ENCODE peak calls at places on chromosome 3, in nine cellular contexts. C is substantia nigra; I is thoracic aorta; W is colonic mucosa; V is heart right ventricle; E is SK-N-MC; J is A549; F is CD4-positive, alpha-beta T cell; Z is left ventricle myocardium inferior. R is an unnamed sample.

GRCh38 chr3:57764794-57765193 is 8.7 kb downstream of the SLMAP start:
- DNase-seq in C (no peak), I (no peak), W (no peak), V (no peak), E (no peak), J (no peak), F (no peak), Z (no peak), R (no peak)

GRCh38 chr3:48503406-48504050 is 446 bp downstream of the SHISA5 start:
- DNase-seq in C (peak), I (peak), W (peak), V (peak), E (no peak), J (no peak), F (no peak), Z (peak), R (peak)

GRCh38 chr3:42229942-42230688 is 35.9 kb downstream of the CCK start:
- DNase-seq in C (no peak), I (no peak), W (no peak), V (no peak), E (peak), J (peak), F (no peak), Z (no peak), R (no peak)

GRCh38 chr3:184594386-184595035 is 32.9 kb downstream of the EPHB3 start:
- DNase-seq in C (no peak), I (no peak), W (no peak), V (no peak), E (no peak), J (no peak), F (no peak), Z (no peak), R (no peak)

GRCh38 chr3:22988566-22988965 is 214.6 kb upstream of the UBE2E2 start:
- DNase-seq in C (no peak), I (no peak), W (no peak), V (peak), E (no peak), J (peak), F (no peak), Z (peak), R (no peak)

GRCh38 chr3:51441282-51442030 is 50.4 kb downstream of the RBM15B start:
- DNase-seq in C (no peak), I (no peak), W (no peak), V (no peak), E (no peak), J (no peak), F (no peak), Z (no peak), R (no peak)

GRCh38 chr3:128238100-128238459 is 84.8 kb downstream of the EEFSEC start:
- DNase-seq in C (no peak), I (no peak), W (no peak), V (no peak), E (no peak), J (no peak), F (no peak), Z (no peak), R (no peak)

GRCh38 chr3:7646851-7647250 is 785.9 kb downstream of the GRM7 start:
- DNase-seq in C (no peak), I (no peak), W (no peak), V (no peak), E (no peak), J (no peak), F (no peak), Z (no peak), R (no peak)

GRCh38 chr3:45950686-45951600 is 7.7 kb downstream of the CXCR6 start:
- DNase-seq in C (no peak), I (no peak), W (no peak), V (no peak), E (no peak), J (no peak), F (no peak), Z (no peak), R (no peak)

GRCh38 chr3:16866447-16867025 is 18.2 kb upstream of the PLCL2 start:
- DNase-seq in C (no peak), I (no peak), W (no peak), V (no peak), E (no peak), J (no peak), F (no peak), Z (no peak), R (no peak)

GRCh38 chr3:65914032-65914739 is 124.5 kb downstream of the MAGI1 start:
- DNase-seq in C (no peak), I (no peak), W (no peak), V (no peak), E (no peak), J (no peak), F (no peak), Z (no peak), R (no peak)

GRCh38 chr3:194046995-194047681 is 88.8 kb upstream of the HES1 start:
- DNase-seq in C (peak), I (no peak), W (peak), V (peak), E (no peak), J (no peak), F (no peak), Z (peak), R (peak)

GRCh38 chr3:58009026-58009748 is 965 bp downstream of the FLNB start:
- DNase-seq in C (peak), I (no peak), W (peak), V (peak), E (no peak), J (no peak), F (peak), Z (peak), R (no peak)

GRCh38 chr3:50124363-50125226 is 30.5 kb upstream of the SEMA3F start:
- DNase-seq in C (no peak), I (no peak), W (no peak), V (no peak), E (no peak), J (no peak), F (no peak), Z (no peak), R (no peak)

GRCh38 chr3:94525039-94525438 is 462.2 kb downstream of the NSUN3 start:
- DNase-seq in C (no peak), I (no peak), W (no peak), V (no peak), E (no peak), J (peak), F (no peak), Z (no peak), R (no peak)

GRCh38 chr3:37256447-37256846 is 82.1 kb upstream of the LRRFIP2 start:
- DNase-seq in C (no peak), I (no peak), W (no peak), V (no peak), E (no peak), J (peak), F (no peak), Z (no peak), R (no peak)

GRCh38 chr3:39383913-39384664 is 919 bp downstream of the SLC25A38 start:
- DNase-seq in C (no peak), I (peak), W (peak), V (peak), E (no peak), J (peak), F (peak), Z (peak), R (peak)

GRCh38 chr3:39104961-39105686 is 2.3 kb downstream of the GORASP1 start:
- DNase-seq in C (no peak), I (no peak), W (no peak), V (no peak), E (no peak), J (no peak), F (no peak), Z (no peak), R (no peak)

GRCh38 chr3:192915724-192916123 is 1.9 kb downstream of the MB21D2 start:
- DNase-seq in C (no peak), I (no peak), W (no peak), V (no peak), E (no peak), J (no peak), F (no peak), Z (no peak), R (no peak)

GRCh38 chr3:40985195-40985594 is 214.1 kb upstream of the CTNNB1 start:
- DNase-seq in C (no peak), I (no peak), W (peak), V (no peak), E (no peak), J (no peak), F (no peak), Z (no peak), R (no peak)

GRCh38 chr3:115704661-115705338 is 81.5 kb downstream of the GAP43 start:
- DNase-seq in C (no peak), I (no peak), W (no peak), V (no peak), E (no peak), J (no peak), F (no peak), Z (no peak), R (no peak)

GRCh38 chr3:20099020-20099539 is 58.8 kb downstream of the KAT2B start:
- DNase-seq in C (no peak), I (no peak), W (no peak), V (no peak), E (no peak), J (no peak), F (no peak), Z (no peak), R (no peak)

GRCh38 chr3:16896094-16896627 is 11.4 kb downstream of the PLCL2 start:
- DNase-seq in C (no peak), I (no peak), W (no peak), V (no peak), E (no peak), J (no peak), F (no peak), Z (no peak), R (no peak)

GRCh38 chr3:177421176-177421782 is 224.0 kb upstream of the TBL1XR1 start:
- DNase-seq in C (no peak), I (no peak), W (peak), V (no peak), E (no peak), J (no peak), F (no peak), Z (no peak), R (no peak)

GRCh38 chr3:172070269-172070668 is 30.9 kb downstream of the FNDC3B start:
- DNase-seq in C (no peak), I (no peak), W (no peak), V (no peak), E (no peak), J (no peak), F (no peak), Z (no peak), R (no peak)

GRCh38 chr3:100089802-100090668 is 24.3 kb downstream of the FILIP1L start:
- DNase-seq in C (no peak), I (no peak), W (no peak), V (no peak), E (no peak), J (peak), F (no peak), Z (no peak), R (peak)

GRCh38 chr3:43870844-43871626 is 180.3 kb downstream of the ABHD5 start:
- DNase-seq in C (no peak), I (no peak), W (no peak), V (no peak), E (no peak), J (peak), F (no peak), Z (no peak), R (no peak)

GRCh38 chr3:72579191-72579580 is 269.1 kb downstream of the SHQ1 start:
- DNase-seq in C (no peak), I (no peak), W (no peak), V (no peak), E (no peak), J (no peak), F (no peak), Z (no peak), R (no peak)

GRCh38 chr3:133474251-133474801 is 74.5 kb downstream of the BFSP2 start:
- DNase-seq in C (no peak), I (no peak), W (peak), V (peak), E (no peak), J (no peak), F (no peak), Z (peak), R (peak)

GRCh38 chr3:152073267-152073666 is 195.5 kb upstream of the MBNL1 start:
- DNase-seq in C (no peak), I (no peak), W (no peak), V (no peak), E (peak), J (no peak), F (no peak), Z (no peak), R (no peak)
- H3K27ac ChIP-seq in C (no peak), I (no peak), W (no peak), V (no peak), E (peak), J (no peak), F (no peak), Z (no peak), R (peak)

DNA sequence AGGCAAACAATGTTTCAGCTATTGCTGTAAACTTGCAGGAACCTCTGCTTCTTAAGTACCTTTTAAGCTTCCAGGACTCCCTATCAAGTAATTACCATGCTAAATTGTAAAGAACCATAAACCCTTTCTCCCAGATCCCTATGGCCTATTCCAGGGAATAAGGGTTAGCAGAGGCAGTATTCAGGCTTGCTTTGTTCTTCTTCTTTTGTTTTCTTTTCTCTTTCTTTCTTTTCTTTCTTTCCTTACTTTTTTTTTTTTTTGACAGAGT is 2.8 kb upstream of the CEP97 start:
- DNase-seq in C (no peak), I (no peak), W (no peak), V (no peak), E (no peak), J (no peak), F (no peak), Z (no peak), R (no peak)
- H3K27ac ChIP-seq in C (no peak), I (no peak), W (no peak), V (no peak), E (peak), J (no peak), F (peak), Z (peak), R (no peak)

GRCh38 chr3:149186726-149187125 is 34.9 kb downstream of the CP start:
- DNase-seq in C (peak), I (no peak), W (no peak), V (no peak), E (no peak), J (no peak), F (no peak), Z (no peak), R (no peak)
- H3K27ac ChIP-seq in C (no peak), I (no peak), W (no peak), V (no peak), E (no peak), J (no peak), F (no peak), Z (no peak), R (no peak)

GRCh38 chr3:10944866-10945265 is 47.7 kb upstream of the SLC6A1 start:
- DNase-seq in C (no peak), I (no peak), W (no peak), V (no peak), E (no peak), J (no peak), F (no peak), Z (no peak), R (no peak)
- H3K27ac ChIP-seq in C (no peak), I (no peak), W (no peak), V (no peak), E (no peak), J (no peak), F (no peak), Z (no peak), R (no peak)

DNA sequence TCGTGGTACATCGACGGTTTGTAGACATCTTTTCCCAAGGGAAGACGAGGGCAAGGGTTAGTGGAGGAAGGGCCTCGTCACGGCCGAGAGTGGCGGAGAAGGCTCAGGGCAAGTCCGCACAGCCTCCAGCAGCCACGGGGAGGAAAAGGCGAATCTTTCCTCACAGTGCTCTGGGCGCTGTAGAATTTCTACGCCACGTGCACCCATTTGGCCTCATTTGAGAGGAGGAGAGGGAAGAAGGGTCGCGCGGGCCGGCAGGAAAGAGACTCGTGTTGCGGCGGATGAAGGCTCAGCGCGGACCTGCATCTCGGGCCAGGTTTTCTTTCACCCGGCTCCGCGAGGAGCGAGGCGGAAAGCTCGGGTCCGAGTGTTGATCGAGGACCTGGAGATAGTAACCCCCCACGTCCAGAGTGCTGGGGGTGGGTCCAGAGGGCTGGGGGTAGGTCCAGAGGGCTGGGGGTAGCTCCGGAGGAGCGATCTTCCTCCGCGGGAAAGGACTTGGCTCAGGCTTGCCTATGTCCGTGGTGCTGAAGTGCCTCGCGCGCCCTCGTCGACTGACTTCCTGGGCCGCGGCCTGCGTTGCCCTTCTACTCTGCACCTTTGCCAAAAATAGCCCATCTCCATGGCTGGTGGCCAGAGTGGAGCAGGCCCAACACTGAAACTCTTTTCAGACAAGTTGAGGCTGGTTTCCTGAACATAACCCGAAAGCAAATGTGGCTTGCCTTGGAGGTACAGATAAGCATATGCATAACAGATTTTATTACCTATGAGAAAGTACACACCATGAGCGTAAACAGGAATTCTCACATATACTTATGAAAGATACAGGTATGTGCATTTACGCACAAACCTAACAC is 1.1 kb downstream of the SLC35G2 start:
- DNase-seq in C (peak), I (peak), W (peak), V (peak), E (no peak), J (peak), F (no peak), Z (peak), R (peak)
- H3K27ac ChIP-seq in C (peak), I (peak), W (no peak), V (no peak), E (no peak), J (peak), F (no peak), Z (peak), R (peak)

DNA sequence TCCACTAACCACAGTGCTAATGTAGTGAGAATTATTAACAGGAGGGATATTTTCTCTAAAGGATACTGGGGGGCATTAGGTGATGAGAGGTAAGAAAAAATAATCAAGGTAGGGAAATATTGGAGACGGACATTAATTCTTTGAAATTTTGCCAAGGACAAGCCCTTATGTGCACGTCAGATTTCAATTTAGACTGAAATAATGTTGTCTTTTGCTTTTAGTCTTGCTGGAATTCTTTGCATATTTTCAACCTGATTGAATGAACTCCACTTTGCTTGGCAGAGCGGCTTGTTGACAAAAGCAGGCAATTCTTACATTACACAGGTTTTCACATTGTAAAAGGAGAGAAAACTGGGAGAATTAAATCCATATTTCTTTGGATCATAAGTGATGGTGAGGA is 25.0 kb upstream of the C3orf52 start:
- DNase-seq in C (no peak), I (no peak), W (no peak), V (no peak), E (no peak), J (no peak), F (no peak), Z (no peak), R (no peak)
- H3K27ac ChIP-seq in C (no peak), I (no peak), W (no peak), V (no peak), E (no peak), J (no peak), F (no peak), Z (no peak), R (no peak)

DNA sequence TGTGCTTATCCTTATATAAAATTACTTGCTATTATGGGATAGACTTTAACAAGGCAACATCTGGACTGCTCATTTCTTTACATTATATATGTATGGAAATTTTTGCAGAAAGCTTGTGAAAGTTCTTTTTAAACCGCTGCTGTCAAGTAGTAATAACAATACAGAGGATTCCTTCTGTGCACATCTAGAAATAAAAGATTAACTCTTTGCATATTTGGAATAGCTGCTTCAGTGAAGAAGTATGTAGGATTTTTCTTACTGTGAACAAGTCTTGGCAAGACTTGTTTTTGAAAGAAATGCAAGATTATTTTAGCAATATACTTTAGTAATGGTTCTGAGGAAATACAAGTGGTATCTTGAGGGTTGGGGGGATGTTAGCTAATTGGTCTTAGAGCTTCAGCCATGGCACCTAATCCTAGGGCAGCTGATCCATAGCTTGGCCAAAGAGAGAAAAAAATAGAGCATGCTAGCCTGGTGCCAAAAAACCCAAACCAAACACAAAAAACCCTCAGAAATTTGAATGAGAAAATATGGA is 4.3 kb downstream of the PRKCI start:
- DNase-seq in C (no peak), I (no peak), W (no peak), V (no peak), E (no peak), J (no peak), F (no peak), Z (no peak), R (no peak)
- H3K27ac ChIP-seq in C (no peak), I (no peak), W (no peak), V (no peak), E (peak), J (peak), F (no peak), Z (no peak), R (no peak)

DNA sequence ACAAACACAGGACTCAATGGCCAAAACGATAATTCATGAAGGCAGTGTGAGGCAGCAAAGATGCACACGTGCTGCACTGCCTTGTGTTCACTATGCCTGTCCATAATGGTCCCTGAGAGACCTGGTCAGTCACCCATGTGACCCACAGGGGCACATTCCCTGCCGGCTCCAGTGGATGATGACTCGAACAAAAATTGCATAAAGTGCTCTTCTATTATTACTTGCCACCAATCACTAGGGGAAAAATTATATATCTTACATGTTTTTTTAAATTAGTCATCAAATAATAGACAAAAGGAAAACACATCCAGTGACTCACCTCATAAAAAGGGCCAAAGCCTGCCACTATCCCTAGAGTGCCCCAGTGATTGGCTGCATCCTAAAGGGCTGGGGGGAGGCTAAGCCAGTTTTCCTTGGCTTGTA is 47.5 kb downstream of the UBP1 start:
- DNase-seq in C (no peak), I (peak), W (no peak), V (no peak), E (no peak), J (peak), F (no peak), Z (no peak), R (no peak)
- H3K27ac ChIP-seq in C (no peak), I (peak), W (no peak), V (no peak), E (no peak), J (peak), F (no peak), Z (no peak), R (no peak)